ENCODE peak calls at places on chromosomes 6 and 20, in seven cellular contexts. S, E, C, F, Q, N and V are unnamed samples.

GRCh38 chr6:150336299-150336698 is 32.5 kb upstream of the IYD start:
- DNase-seq in Q (no peak), F (peak), C (no peak), E (no peak), N (no peak), S (no peak), V (no peak)

GRCh38 chr20:59084041-59084841 is 41.7 kb upstream of the PRELID3B start:
- DNase-seq in E (peak), N (no peak), F (no peak), S (no peak), Q (no peak), C (no peak), V (no peak)

GRCh38 chr20:18276821-18277220 is 11.5 kb upstream of the ZNF133 start:
- DNase-seq in E (peak), S (peak), C (peak), Q (no peak), N (peak), F (peak), V (peak)

GRCh38 chr6:117829594-117830319 is 77.3 kb upstream of the SLC35F1 start:
- DNase-seq in E (no peak), S (no peak), C (peak), F (no peak), Q (peak), N (peak), V (peak)

GRCh38 chr20:35583636-35584560 is 31.7 kb upstream of the SPAG4 start:
- DNase-seq in S (no peak), C (no peak), N (no peak), Q (no peak), F (no peak), E (no peak), V (no peak)

GRCh38 chr6:76817429-76817828 is 645.9 kb downstream of the HTR1B start:
- DNase-seq in N (no peak), Q (no peak), F (no peak), C (no peak), S (peak), E (no peak), V (no peak)

GRCh38 chr6:156057869-156058268 is 602.2 kb upstream of the NOX3 start:
- DNase-seq in N (no peak), C (no peak), S (peak), E (no peak), Q (no peak), F (no peak), V (no peak)

GRCh38 chr20:37524221-37524700 is 3.2 kb downstream of the NNAT start:
- DNase-seq in Q (no peak), S (no peak), N (no peak), E (peak), F (no peak), C (no peak), V (no peak)

GRCh38 chr6:106974999-106975698 is 620 bp upstream of the CD24 start:
- DNase-seq in N (peak), S (peak), Q (peak), E (peak), C (peak), F (peak), V (peak)

GRCh38 chr6:129709909-129710721 is at the start of gene ARHGAP18:
- DNase-seq in N (peak), Q (peak), E (peak), F (peak), S (peak), C (peak), V (peak)

GRCh38 chr6:80789912-80790635 is 683.6 kb downstream of the BCKDHB start:
- DNase-seq in Q (no peak), E (no peak), C (no peak), S (no peak), F (no peak), N (no peak), V (no peak)

GRCh38 chr6:142771162-142771561 is 173.8 kb downstream of the HIVEP2 start:
- DNase-seq in N (no peak), S (no peak), F (no peak), Q (no peak), E (no peak), C (no peak), V (no peak)

GRCh38 chr6:45677381-45677992 is 299.8 kb upstream of the SUPT3H start:
- DNase-seq in C (no peak), Q (peak), F (peak), N (no peak), S (no peak), E (peak), V (peak)

GRCh38 chr6:165081944-165082532 is 227.4 kb downstream of the C6orf118 start:
- DNase-seq in E (no peak), N (no peak), S (no peak), Q (no peak), F (no peak), C (no peak), V (no peak)

GRCh38 chr6:161141173-161141572 is 132.7 kb downstream of the AGPAT4 start:
- DNase-seq in F (no peak), E (no peak), N (no peak), Q (no peak), S (no peak), C (no peak), V (no peak)

GRCh38 chr6:85797993-85798392 is 155.3 kb upstream of the SYNCRIP start:
- DNase-seq in S (peak), E (no peak), N (no peak), Q (no peak), C (no peak), F (no peak), V (no peak)

GRCh38 chr6:143967861-143968498 is 40.1 kb downstream of the PLAGL1 start:
- DNase-seq in N (no peak), F (no peak), S (no peak), Q (no peak), C (no peak), E (no peak), V (no peak)

GRCh38 chr20:41617059-41617921 is 887 bp downstream of the CHD6 start:
- DNase-seq in E (no peak), F (peak), C (peak), Q (peak), N (peak), S (peak), V (peak)

GRCh38 chr6:147322299-147323162 is 118.3 kb downstream of the STXBP5 start:
- DNase-seq in Q (peak), S (no peak), E (no peak), F (no peak), C (no peak), N (no peak), V (peak)

GRCh38 chr20:57250607-57251343 is 15.7 kb downstream of the BMP7 start:
- DNase-seq in Q (no peak), N (no peak), C (no peak), E (no peak), F (peak), S (no peak), V (no peak)

GRCh38 chr6:35094183-35094582 is 47.0 kb downstream of the TCP11 start:
- DNase-seq in S (no peak), F (no peak), C (peak), N (no peak), Q (no peak), E (no peak), V (no peak)

GRCh38 chr6:88311561-88311960 is 145.4 kb upstream of the CNR1 start:
- DNase-seq in C (no peak), E (no peak), F (no peak), Q (no peak), N (no peak), S (no peak), V (no peak)

GRCh38 chr6:45631396-45631795 is 253.7 kb upstream of the SUPT3H start:
- DNase-seq in Q (no peak), E (no peak), C (no peak), N (no peak), F (no peak), S (no peak), V (no peak)

GRCh38 chr6:123276439-123277045 is 280.5 kb downstream of the CLVS2 start:
- DNase-seq in F (no peak), N (no peak), E (no peak), S (no peak), Q (no peak), C (no peak), V (no peak)

GRCh38 chr6:157050537-157051280 is 272.6 kb downstream of the TMEM242 start:
- DNase-seq in C (no peak), F (no peak), S (no peak), N (no peak), Q (no peak), E (no peak), V (no peak)

GRCh38 chr6:106056060-106056737 is 29.9 kb upstream of the PRDM1 start:
- DNase-seq in Q (no peak), S (no peak), F (peak), N (no peak), C (no peak), E (no peak), V (no peak)

GRCh38 chr6:137904822-137905617 is 38.0 kb downstream of the TNFAIP3 start:
- DNase-seq in Q (peak), C (no peak), N (no peak), E (no peak), S (no peak), F (peak), V (no peak)

GRCh38 chr20:37714973-37715657 is 21.3 kb downstream of the CTNNBL1 start:
- DNase-seq in S (no peak), Q (no peak), F (no peak), C (no peak), N (no peak), E (no peak), V (no peak)

GRCh38 chr6:42896178-42896719 is 16.8 kb downstream of the RPL7L1 start:
- DNase-seq in F (no peak), N (no peak), Q (no peak), S (no peak), E (no peak), C (no peak), V (no peak)

GRCh38 chr6:159790947-159791598 is 806 bp downstream of the MRPL18 start:
- DNase-seq in F (peak), C (no peak), Q (peak), S (no peak), E (peak), N (no peak), V (no peak)

GRCh38 chr20:57806476-57806875 is 96.7 kb upstream of the PMEPA1 start:
- DNase-seq in C (no peak), N (no peak), F (no peak), Q (no peak), S (no peak), E (no peak), V (no peak)

GRCh38 chr6:34025851-34026250 is 120.0 kb downstream of the GRM4 start:
- DNase-seq in C (no peak), Q (no peak), S (no peak), N (no peak), F (no peak), E (no peak), V (no peak)

GRCh38 chr6:34029489-34030280 is 116.2 kb downstream of the GRM4 start:
- DNase-seq in C (no peak), E (no peak), N (no peak), Q (no peak), F (no peak), S (no peak), V (no peak)

GRCh38 chr6:34028691-34029360 is 117.1 kb downstream of the GRM4 start:
- DNase-seq in E (no peak), S (no peak), N (no peak), F (no peak), C (no peak), Q (no peak), V (no peak)

GRCh38 chr6:34027445-34027936 is 118.4 kb downstream of the GRM4 start:
- DNase-seq in C (peak), N (peak), S (peak), F (peak), E (peak), Q (no peak), V (peak)

GRCh38 chr6:34027939-34028441 is 117.9 kb downstream of the GRM4 start:
- DNase-seq in F (no peak), C (no peak), E (no peak), Q (no peak), S (no peak), N (no peak), V (no peak)
- TF ChIP-seq CTCF in F (no peak), C (peak), E (peak), Q (no peak), S (no peak), N (no peak), V (no peak)

DNA sequence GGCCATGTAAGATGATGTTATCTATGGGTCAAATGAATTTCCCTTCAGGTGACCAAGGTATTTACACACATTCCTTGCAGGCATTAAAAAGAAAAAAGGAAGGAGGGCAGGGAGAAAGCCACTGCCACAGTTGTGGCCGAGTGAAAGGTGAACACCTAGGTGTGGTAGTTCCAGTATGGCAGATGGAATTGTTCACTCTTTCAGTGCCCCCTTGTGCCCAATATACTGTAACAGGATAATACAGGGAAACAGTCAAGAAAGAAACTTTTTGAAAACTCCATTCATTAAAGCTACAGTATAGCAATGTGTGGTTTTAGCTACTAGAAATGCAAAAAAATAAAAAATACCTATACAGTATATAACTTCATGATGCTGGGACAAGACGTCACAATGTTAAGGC is 52.1 kb downstream of the BMP2 start:
- DNase-seq in Q (no peak), S (no peak), N (no peak), F (no peak), C (no peak), E (no peak), V (no peak)
- TF ChIP-seq CTCF in Q (no peak), S (no peak), N (no peak), F (peak), C (no peak), E (peak), V (no peak)

GRCh38 chr6:93418113-93418447 is 1.3 kb downstream of the EPHA7 start:
- DNase-seq in F (no peak), S (no peak), N (no peak), C (no peak), E (no peak), Q (no peak), V (peak)

GRCh38 chr6:93420163-93420806 is 926 bp upstream of the EPHA7 start:
- DNase-seq in E (no peak), N (no peak), S (no peak), C (no peak), Q (no peak), F (no peak), V (no peak)

GRCh38 chr6:93419304-93420162 is at the start of gene EPHA7:
- DNase-seq in N (peak), C (peak), F (no peak), E (peak), S (peak), Q (peak), V (peak)

GRCh38 chr6:93417421-93417996 is 1.9 kb downstream of the EPHA7 start:
- DNase-seq in Q (no peak), S (peak), E (no peak), F (no peak), C (peak), N (peak), V (peak)

DNA sequence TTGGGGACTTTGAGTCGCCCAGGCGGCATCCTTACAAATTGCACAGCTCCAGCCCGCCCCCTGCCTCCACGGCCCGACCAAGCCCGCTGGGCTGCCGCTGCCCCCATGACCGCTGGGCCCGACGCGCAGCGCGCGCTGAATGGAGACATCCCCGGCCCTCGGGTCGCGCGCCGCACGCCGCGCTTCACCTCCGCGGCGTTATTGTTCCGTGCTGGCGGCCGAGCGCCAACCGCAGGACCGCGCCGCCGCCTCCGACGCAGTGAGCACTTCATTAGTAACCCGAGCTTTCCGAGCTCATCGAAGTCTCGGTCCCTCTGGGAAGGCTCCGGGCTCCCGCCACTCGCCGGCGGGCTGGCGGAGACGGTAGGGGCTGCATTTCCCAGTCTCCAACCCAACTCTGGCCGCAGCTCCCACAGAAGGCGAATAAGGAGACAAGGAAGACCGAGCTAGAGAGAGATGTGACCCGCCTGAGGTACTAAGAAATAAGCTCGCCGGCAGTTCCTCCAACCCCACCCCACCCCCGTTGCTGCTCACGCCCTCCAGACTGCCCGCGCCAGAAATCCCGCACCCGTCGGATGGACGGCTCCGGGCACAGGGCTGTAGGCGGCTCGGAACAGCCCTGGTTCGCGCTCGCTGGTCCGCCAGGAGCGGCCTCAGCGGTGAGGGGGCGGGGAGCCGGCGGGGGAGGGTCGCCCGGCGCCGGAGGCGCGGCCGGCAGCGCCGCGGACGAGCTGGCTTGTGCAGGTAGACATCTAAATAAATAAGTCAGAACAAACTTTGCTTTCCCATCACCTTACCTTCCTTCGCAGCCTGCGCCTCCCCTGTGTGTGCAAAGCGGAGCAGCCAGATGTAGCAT is 683 bp downstream of the EPHA7 start:
- DNase-seq in E (no peak), Q (no peak), F (no peak), C (peak), N (peak), S (peak), V (peak)
- TF ChIP-seq CTCF in E (no peak), Q (no peak), F (no peak), C (peak), N (no peak), S (no peak), V (no peak)

GRCh38 chr6:63351995-63352586 is 32.3 kb upstream of the LGSN start:
- DNase-seq in Q (peak), E (no peak), N (peak), S (no peak), C (no peak), F (peak), V (peak)
- TF ChIP-seq CTCF in Q (peak), E (no peak), N (peak), S (no peak), C (no peak), F (peak), V (peak)

GRCh38 chr6:50128420-50129005 is 78.8 kb upstream of the DEFB112 start:
- DNase-seq in S (no peak), E (no peak), Q (no peak), C (no peak), N (peak), F (peak), V (no peak)
- TF ChIP-seq CTCF in S (no peak), E (no peak), Q (peak), C (peak), N (peak), F (peak), V (peak)

GRCh38 chr6:8006208-8006607 is 58.0 kb downstream of the BLOC1S5 start:
- DNase-seq in Q (no peak), F (peak), C (no peak), S (no peak), E (no peak), N (peak), V (peak)
- TF ChIP-seq CTCF in Q (peak), F (peak), C (peak), S (no peak), E (peak), N (peak), V (peak)

GRCh38 chr6:20232188-20232587 is 19.9 kb upstream of the MBOAT1 start:
- DNase-seq in N (no peak), F (no peak), E (no peak), S (no peak), C (no peak), Q (no peak), V (no peak)
- TF ChIP-seq CTCF in N (no peak), F (no peak), E (no peak), S (no peak), C (no peak), Q (no peak), V (no peak)

GRCh38 chr6:3825331-3825831 is 23.8 kb upstream of the FAM50B start:
- DNase-seq in F (no peak), Q (no peak), S (peak), N (peak), C (peak), E (peak), V (no peak)
- TF ChIP-seq CTCF in F (no peak), Q (no peak), S (no peak), N (no peak), C (no peak), E (peak), V (no peak)

GRCh38 chr20:12737497-12737896 is 271.3 kb upstream of the SPTLC3 start:
- DNase-seq in Q (no peak), S (no peak), F (no peak), C (no peak), E (no peak), N (no peak), V (no peak)

GRCh38 chr20:12740647-12741046 is 268.1 kb upstream of the SPTLC3 start:
- DNase-seq in Q (no peak), C (no peak), F (no peak), S (no peak), N (peak), E (no peak), V (no peak)

GRCh38 chr20:12737900-12738299 is 270.9 kb upstream of the SPTLC3 start:
- DNase-seq in Q (no peak), F (no peak), C (no peak), E (no peak), S (no peak), N (no peak), V (no peak)
- TF ChIP-seq CTCF in Q (no peak), F (no peak), C (no peak), E (no peak), S (no peak), N (no peak), V (no peak)

GRCh38 chr20:62614961-62615680 is 27.2 kb upstream of the SLCO4A1 start:
- DNase-seq in C (no peak), Q (no peak), F (no peak), E (no peak), N (no peak), S (no peak), V (no peak)
- TF ChIP-seq CTCF in C (no peak), Q (no peak), F (no peak), E (no peak), N (no peak), S (no peak), V (no peak)